ENCODE peak calls at places on chromosome 16, in five cellular contexts. One of them, this sample, is unnamed.

GRCh38 chr16:66366433-66367299 is at the start of gene CDH5:
- DNase-seq in SK-MEL-5: no peak
- DNase-seq in HS-5: no peak
- DNase-seq in progenitor cell of endocrine pancreas: no peak
- DNase-seq in occipital lobe: no peak
- DNase-seq in this sample: no peak

GRCh38 chr16:66904846-66905632 is 13.6 kb downstream of the CDH16 start:
- DNase-seq in SK-MEL-5: no peak
- DNase-seq in HS-5: no peak
- DNase-seq in progenitor cell of endocrine pancreas: no peak
- DNase-seq in occipital lobe: no peak
- DNase-seq in this sample: no peak

GRCh38 chr16:79089735-79090284 is 510.7 kb downstream of the MAF start:
- DNase-seq in SK-MEL-5: no peak
- DNase-seq in HS-5: no peak
- DNase-seq in progenitor cell of endocrine pancreas: no peak
- DNase-seq in occipital lobe: no peak
- DNase-seq in this sample: no peak

GRCh38 chr16:56628486-56629035 is 3.0 kb downstream of the MT1E start:
- DNase-seq in SK-MEL-5: no peak
- DNase-seq in HS-5: no peak
- DNase-seq in progenitor cell of endocrine pancreas: no peak
- DNase-seq in occipital lobe: no peak
- DNase-seq in this sample: no peak

GRCh38 chr16:81615833-81616232 is 163.3 kb upstream of the PLCG2 start:
- DNase-seq in SK-MEL-5: no peak
- DNase-seq in HS-5: no peak
- DNase-seq in progenitor cell of endocrine pancreas: no peak
- DNase-seq in occipital lobe: no peak
- DNase-seq in this sample: no peak

GRCh38 chr16:52398021-52398420 is 148.9 kb downstream of the TOX3 start:
- DNase-seq in SK-MEL-5: no peak
- DNase-seq in HS-5: no peak
- DNase-seq in progenitor cell of endocrine pancreas: no peak
- DNase-seq in occipital lobe: no peak
- DNase-seq in this sample: no peak

GRCh38 chr16:30953511-30954124 is 3.9 kb upstream of the SETD1A start:
- DNase-seq in SK-MEL-5: peak; percentile 82
- DNase-seq in HS-5: no peak
- DNase-seq in progenitor cell of endocrine pancreas: peak; percentile 69
- DNase-seq in occipital lobe: peak; percentile 43
- DNase-seq in this sample: peak; percentile 13

GRCh38 chr16:12436201-12436657 is 367.5 kb downstream of the CPPED1 start:
- DNase-seq in SK-MEL-5: no peak
- DNase-seq in HS-5: no peak
- DNase-seq in progenitor cell of endocrine pancreas: no peak
- DNase-seq in occipital lobe: peak; percentile 34
- DNase-seq in this sample: peak; percentile 30

GRCh38 chr16:17467923-17468540 is 2.7 kb downstream of the XYLT1 start:
- DNase-seq in SK-MEL-5: peak; percentile 83
- DNase-seq in HS-5: no peak
- DNase-seq in progenitor cell of endocrine pancreas: peak; percentile 59
- DNase-seq in occipital lobe: peak; percentile 67
- DNase-seq in this sample: peak; percentile 79

GRCh38 chr16:35752773-35753558 is 2293.6 kb downstream of the TP53TG3F start:
- DNase-seq in SK-MEL-5: no peak
- DNase-seq in HS-5: no peak
- DNase-seq in progenitor cell of endocrine pancreas: no peak
- DNase-seq in occipital lobe: no peak
- DNase-seq in this sample: no peak

GRCh38 chr16:77944631-77945030 is 77.7 kb upstream of the CLEC3A start:
- DNase-seq in SK-MEL-5: no peak
- DNase-seq in HS-5: no peak
- DNase-seq in progenitor cell of endocrine pancreas: no peak
- DNase-seq in occipital lobe: no peak
- DNase-seq in this sample: no peak

GRCh38 chr16:88309174-88309904 is 73.4 kb upstream of the ZNF469 start:
- DNase-seq in SK-MEL-5: no peak
- DNase-seq in HS-5: no peak
- DNase-seq in progenitor cell of endocrine pancreas: no peak
- DNase-seq in occipital lobe: no peak
- DNase-seq in this sample: no peak

GRCh38 chr16:16075463-16076399 is 126.3 kb downstream of the ABCC1 start:
- DNase-seq in SK-MEL-5: no peak
- DNase-seq in HS-5: no peak
- DNase-seq in progenitor cell of endocrine pancreas: no peak
- DNase-seq in occipital lobe: no peak
- DNase-seq in this sample: peak; percentile 4

GRCh38 chr16:4936181-4936990 is 562 bp downstream of the PPL start:
- DNase-seq in SK-MEL-5: no peak
- DNase-seq in HS-5: no peak
- DNase-seq in progenitor cell of endocrine pancreas: peak; percentile 69
- DNase-seq in occipital lobe: no peak
- DNase-seq in this sample: no peak

GRCh38 chr16:12796498-12796897 is 7.2 kb downstream of the CPPED1 start:
- DNase-seq in SK-MEL-5: no peak
- DNase-seq in HS-5: peak; percentile 56
- DNase-seq in progenitor cell of endocrine pancreas: no peak
- DNase-seq in occipital lobe: no peak
- DNase-seq in this sample: no peak

GRCh38 chr16:879986-880385 is 79.5 kb upstream of the GNG13 start:
- DNase-seq in SK-MEL-5: no peak
- DNase-seq in HS-5: no peak
- DNase-seq in progenitor cell of endocrine pancreas: no peak
- DNase-seq in occipital lobe: no peak
- DNase-seq in this sample: no peak

GRCh38 chr16:70746708-70747424 is 54.1 kb downstream of the VAC14 start:
- DNase-seq in SK-MEL-5: peak; percentile 11
- DNase-seq in HS-5: peak; percentile 88
- DNase-seq in progenitor cell of endocrine pancreas: no peak
- DNase-seq in occipital lobe: no peak
- DNase-seq in this sample: no peak

GRCh38 chr16:23060458-23061320 is 88.6 kb downstream of the USP31 start:
- DNase-seq in SK-MEL-5: peak; percentile 76
- DNase-seq in HS-5: peak; percentile 23
- DNase-seq in progenitor cell of endocrine pancreas: peak; percentile 49
- DNase-seq in occipital lobe: peak; percentile 54
- DNase-seq in this sample: peak; percentile 72

GRCh38 chr16:67748791-67749282 is 29.7 kb upstream of the GFOD2 start:
- DNase-seq in SK-MEL-5: no peak
- DNase-seq in HS-5: no peak
- DNase-seq in progenitor cell of endocrine pancreas: no peak
- DNase-seq in occipital lobe: no peak
- DNase-seq in this sample: no peak

GRCh38 chr16:29852654-29853053 is 10.4 kb downstream of the CDIPT start:
- DNase-seq in SK-MEL-5: peak; percentile 71
- DNase-seq in HS-5: no peak
- DNase-seq in progenitor cell of endocrine pancreas: no peak
- DNase-seq in occipital lobe: no peak
- DNase-seq in this sample: no peak

GRCh38 chr16:27318399-27319256 is 4.9 kb downstream of the IL4R start:
- DNase-seq in SK-MEL-5: no peak
- DNase-seq in HS-5: no peak
- DNase-seq in progenitor cell of endocrine pancreas: no peak
- DNase-seq in occipital lobe: no peak
- DNase-seq in this sample: peak; percentile 20

GRCh38 chr16:716250-716607 is 1.3 kb downstream of the METRN start:
- DNase-seq in SK-MEL-5: peak; percentile 69
- DNase-seq in HS-5: no peak
- DNase-seq in progenitor cell of endocrine pancreas: peak; percentile 57
- DNase-seq in occipital lobe: peak; percentile 74
- DNase-seq in this sample: peak; percentile 89

GRCh38 chr16:56669005-56669839 is at the start of gene MT1H:
- DNase-seq in SK-MEL-5: no peak
- DNase-seq in HS-5: no peak
- DNase-seq in progenitor cell of endocrine pancreas: no peak
- DNase-seq in occipital lobe: no peak
- DNase-seq in this sample: no peak

GRCh38 chr16:1953734-1954133 is 755 bp downstream of the RPL3L start:
- DNase-seq in SK-MEL-5: no peak
- DNase-seq in HS-5: no peak
- DNase-seq in progenitor cell of endocrine pancreas: no peak
- DNase-seq in occipital lobe: no peak
- DNase-seq in this sample: no peak

GRCh38 chr16:81142864-81143263 is 46.7 kb upstream of the GCSH start:
- DNase-seq in SK-MEL-5: no peak
- DNase-seq in HS-5: no peak
- DNase-seq in progenitor cell of endocrine pancreas: no peak
- DNase-seq in occipital lobe: no peak
- DNase-seq in this sample: no peak

GRCh38 chr16:63512910-63513309 is 1476.7 kb upstream of the CDH8 start:
- DNase-seq in SK-MEL-5: no peak
- DNase-seq in HS-5: no peak
- DNase-seq in progenitor cell of endocrine pancreas: no peak
- DNase-seq in occipital lobe: no peak
- DNase-seq in this sample: no peak

GRCh38 chr16:1788095-1788707 is 5.3 kb downstream of the IGFALS start:
- DNase-seq in SK-MEL-5: no peak
- DNase-seq in HS-5: no peak
- DNase-seq in progenitor cell of endocrine pancreas: no peak
- DNase-seq in occipital lobe: no peak
- DNase-seq in this sample: no peak

GRCh38 chr16:66695935-66696668 is 441 bp downstream of the CMTM4 start:
- DNase-seq in SK-MEL-5: no peak
- DNase-seq in HS-5: no peak
- DNase-seq in progenitor cell of endocrine pancreas: peak; percentile 46
- DNase-seq in occipital lobe: no peak
- DNase-seq in this sample: no peak

GRCh38 chr16:19582050-19582784 is 26.7 kb downstream of the VPS35L start:
- DNase-seq in SK-MEL-5: no peak
- DNase-seq in HS-5: no peak
- DNase-seq in progenitor cell of endocrine pancreas: no peak
- DNase-seq in occipital lobe: no peak
- DNase-seq in this sample: no peak

GRCh38 chr16:57775661-57776469 is 26.4 kb downstream of the KIFC3 start:
- DNase-seq in SK-MEL-5: no peak
- DNase-seq in HS-5: no peak
- DNase-seq in progenitor cell of endocrine pancreas: peak; percentile 71
- DNase-seq in occipital lobe: no peak
- DNase-seq in this sample: no peak

GRCh38 chr16:1018447-1018846 is 36.9 kb downstream of the SOX8 start:
- DNase-seq in SK-MEL-5: no peak
- DNase-seq in HS-5: no peak
- DNase-seq in progenitor cell of endocrine pancreas: no peak
- DNase-seq in occipital lobe: no peak
- DNase-seq in this sample: no peak

GRCh38 chr16:14111713-14112538 is 40.8 kb downstream of the MRTFB start:
- DNase-seq in SK-MEL-5: no peak
- DNase-seq in HS-5: no peak
- DNase-seq in progenitor cell of endocrine pancreas: no peak
- DNase-seq in occipital lobe: peak; percentile 16
- DNase-seq in this sample: no peak

GRCh38 chr16:16120382-16121184 is 102.7 kb downstream of the ABCC6 start:
- DNase-seq in SK-MEL-5: no peak
- DNase-seq in HS-5: no peak
- DNase-seq in progenitor cell of endocrine pancreas: no peak
- DNase-seq in occipital lobe: peak; percentile 75
- DNase-seq in this sample: peak; percentile 38

GRCh38 chr16:47073223-47074155 is 70.3 kb downstream of the NETO2 start:
- DNase-seq in SK-MEL-5: no peak
- DNase-seq in HS-5: no peak
- DNase-seq in progenitor cell of endocrine pancreas: no peak
- DNase-seq in occipital lobe: no peak
- DNase-seq in this sample: no peak

GRCh38 chr16:11530171-11530940 is 56.4 kb downstream of the LITAF start:
- DNase-seq in SK-MEL-5: peak; percentile 92
- DNase-seq in HS-5: peak; percentile 8
- DNase-seq in progenitor cell of endocrine pancreas: no peak
- DNase-seq in occipital lobe: no peak
- DNase-seq in this sample: no peak

GRCh38 chr16:14186007-14186953 is 115.2 kb downstream of the MRTFB start:
- DNase-seq in SK-MEL-5: peak; percentile 39
- DNase-seq in HS-5: no peak
- DNase-seq in progenitor cell of endocrine pancreas: no peak
- DNase-seq in occipital lobe: peak; percentile 53
- DNase-seq in this sample: peak; percentile 74

GRCh38 chr16:67719048-67719777 is at the start of gene GFOD2:
- DNase-seq in SK-MEL-5: peak; percentile 91
- DNase-seq in HS-5: peak; percentile 85
- DNase-seq in progenitor cell of endocrine pancreas: peak; percentile 98
- DNase-seq in occipital lobe: peak; percentile 93
- DNase-seq in this sample: peak; percentile 94

GRCh38 chr16:53933407-53933806 is 229.5 kb downstream of the FTO start:
- DNase-seq in SK-MEL-5: no peak
- DNase-seq in HS-5: no peak
- DNase-seq in progenitor cell of endocrine pancreas: no peak
- DNase-seq in occipital lobe: no peak
- DNase-seq in this sample: no peak

GRCh38 chr16:54171855-54172537 is 114.6 kb downstream of the IRX3 start:
- DNase-seq in SK-MEL-5: no peak
- DNase-seq in HS-5: no peak
- DNase-seq in progenitor cell of endocrine pancreas: no peak
- DNase-seq in occipital lobe: no peak
- DNase-seq in this sample: no peak

GRCh38 chr16:80403871-80404270 is 136.9 kb upstream of the DYNLRB2 start:
- DNase-seq in SK-MEL-5: no peak
- DNase-seq in HS-5: no peak
- DNase-seq in progenitor cell of endocrine pancreas: no peak
- DNase-seq in occipital lobe: no peak
- DNase-seq in this sample: no peak

This sample was measured in hippocampal formation.